ENCODE peak calls at places on chromosomes 12 and 14, in six cellular contexts. H is HCT116, U is adrenal gland, K is cardiac fibroblast, R is AG10803, Z is astrocyte of the spinal cord. B is an unnamed sample.

GRCh38 chr14:24372701-24373416 is 4.9 kb downstream of the NFATC4 start:
- DNase-seq in U (no peak), Z (no peak), H (no peak), K (peak), R (no peak), B (no peak)

GRCh38 chr12:63093711-63094110 is 57.3 kb downstream of the AVPR1A start:
- DNase-seq in H (no peak), U (no peak), Z (no peak), K (no peak), R (no peak), B (no peak)

GRCh38 chr12:109120557-109120956 is 4.2 kb downstream of the ACACB start:
- DNase-seq in U (no peak), H (no peak), R (no peak), K (no peak), Z (no peak), B (no peak)

GRCh38 chr14:76109087-76109880 is 42.4 kb upstream of the GPATCH2L start:
- DNase-seq in K (no peak), R (peak), U (no peak), H (no peak), Z (no peak), B (no peak)

GRCh38 chr12:10557766-10558165 is 52.1 kb downstream of the EIF2S3B start:
- DNase-seq in Z (no peak), H (no peak), K (no peak), R (no peak), U (no peak), B (no peak)

GRCh38 chr12:38138225-38139221 is 178.1 kb upstream of the ALG10B start:
- DNase-seq in Z (peak), U (peak), H (peak), R (peak), K (peak), B (peak)

GRCh38 chr14:102891556-102891955 is 30.9 kb upstream of the AMN start:
- DNase-seq in K (peak), H (no peak), R (peak), U (no peak), Z (peak), B (no peak)

GRCh38 chr12:39393890-39394289 is 49.0 kb downstream of the KIF21A start:
- DNase-seq in H (no peak), K (no peak), U (no peak), Z (no peak), R (no peak), B (no peak)

GRCh38 chr12:24562761-24563392 is 386.0 kb downstream of the BCAT1 start:
- DNase-seq in R (peak), U (peak), K (peak), Z (peak), H (no peak), B (peak)

GRCh38 chr14:28365510-28365909 is 401.1 kb upstream of the FOXG1 start:
- DNase-seq in H (no peak), U (no peak), Z (no peak), R (no peak), K (no peak), B (no peak)

GRCh38 chr12:70822431-70822830 is 98.1 kb downstream of the PTPRR start:
- DNase-seq in Z (no peak), H (no peak), K (no peak), U (no peak), R (no peak), B (no peak)

GRCh38 chr12:20220339-20220738 is 148.0 kb upstream of the PDE3A start:
- DNase-seq in Z (peak), U (no peak), R (peak), H (peak), K (peak), B (no peak)

GRCh38 chr12:46811185-46811584 is 14.6 kb downstream of the SLC38A4 start:
- DNase-seq in K (no peak), Z (no peak), U (no peak), R (no peak), H (no peak), B (no peak)

GRCh38 chr14:69023035-69023434 is 43.9 kb upstream of the ACTN1 start:
- DNase-seq in H (no peak), Z (no peak), U (no peak), R (no peak), K (no peak), B (no peak)

GRCh38 chr14:90399541-90400444 is 3.0 kb downstream of the CALM1 start:
- DNase-seq in Z (peak), R (peak), U (peak), H (peak), K (peak), B (peak)

GRCh38 chr12:7032990-7033389 is 14.7 kb upstream of the LPCAT3 start:
- DNase-seq in U (no peak), K (no peak), Z (no peak), R (no peak), H (no peak), B (no peak)

GRCh38 chr12:106551410-106551809 is 31.4 kb upstream of the RFX4 start:
- DNase-seq in R (no peak), U (no peak), K (no peak), Z (no peak), H (no peak), B (no peak)

GRCh38 chr14:92610849-92611271 is 97.3 kb downstream of the RIN3 start:
- DNase-seq in U (no peak), Z (no peak), K (no peak), R (no peak), H (no peak), B (no peak)

GRCh38 chr12:17079251-17079909 is 473.4 kb upstream of the LMO3 start:
- DNase-seq in Z (no peak), H (no peak), U (no peak), R (no peak), K (no peak), B (no peak)

GRCh38 chr12:57244306-57244696 is 6.7 kb downstream of the STAC3 start:
- DNase-seq in K (no peak), U (no peak), H (no peak), R (no peak), Z (no peak), B (no peak)

GRCh38 chr12:18703326-18703725 is 34.5 kb downstream of the PLCZ1 start:
- DNase-seq in Z (no peak), R (no peak), U (no peak), K (no peak), H (no peak), B (no peak)

GRCh38 chr12:94558612-94559011 is 91.7 kb downstream of the TMCC3 start:
- DNase-seq in H (no peak), U (no peak), Z (no peak), R (no peak), K (no peak), B (no peak)

GRCh38 chr12:10128687-10129086 is 1.3 kb downstream of the CLEC7A start:
- DNase-seq in Z (no peak), U (no peak), H (no peak), R (no peak), K (no peak), B (no peak)

GRCh38 chr12:124233846-124234620 is 60.9 kb upstream of the RFLNA start:
- DNase-seq in R (peak), H (no peak), Z (peak), U (no peak), K (peak), B (no peak)

GRCh38 chr14:35044939-35045797 is 904 bp upstream of the FAM177A1 start:
- DNase-seq in R (peak), K (peak), U (no peak), H (no peak), Z (no peak), B (no peak)

GRCh38 chr12:55172686-55173085 is 46.5 kb downstream of the OR9K2 start:
- DNase-seq in R (no peak), K (no peak), H (no peak), Z (no peak), U (no peak), B (no peak)

GRCh38 chr12:915090-915489 is 34.4 kb downstream of the RAD52 start:
- DNase-seq in U (no peak), R (no peak), K (no peak), H (no peak), Z (no peak), B (no peak)

GRCh38 chr12:64826234-64826633 is 1.8 kb downstream of the TBC1D30 start:
- DNase-seq in R (peak), U (peak), H (no peak), K (peak), Z (peak), B (peak)

GRCh38 chr12:14327717-14328116 is 37.8 kb upstream of the ATF7IP start:
- DNase-seq in Z (no peak), R (peak), K (peak), H (no peak), U (no peak), B (no peak)

GRCh38 chr14:50797250-50798047 is 33.5 kb downstream of the NIN start:
- DNase-seq in U (no peak), H (no peak), K (no peak), Z (no peak), R (no peak), B (no peak)

GRCh38 chr12:83945871-83946270 is 966.7 kb downstream of the SLC6A15 start:
- DNase-seq in H (peak), R (peak), K (peak), Z (peak), U (no peak), B (no peak)

GRCh38 chr12:57579677-57580465 is 11.1 kb upstream of the PIP4K2C start:
- DNase-seq in Z (no peak), U (no peak), R (no peak), H (no peak), K (peak), B (no peak)

GRCh38 chr14:51868405-51868804 is 8.0 kb downstream of the GNG2 start:
- DNase-seq in R (no peak), U (no peak), Z (no peak), K (no peak), H (no peak), B (no peak)

GRCh38 chr12:56628671-56629458 is 1.3 kb downstream of the BAZ2A start:
- DNase-seq in H (no peak), Z (peak), K (peak), R (peak), U (peak), B (peak)

GRCh38 chr12:47793015-47793681 is 20.1 kb downstream of the SLC48A1 start:
- DNase-seq in R (no peak), Z (no peak), K (no peak), U (no peak), H (no peak), B (no peak)

GRCh38 chr14:95317817-95318343 is 1.8 kb downstream of the CLMN start:
- DNase-seq in R (no peak), Z (no peak), H (no peak), U (no peak), K (no peak), B (no peak)
- H3K4me3 ChIP-seq in R (no peak), Z (no peak), H (no peak), U (no peak), K (no peak), B (no peak)

DNA sequence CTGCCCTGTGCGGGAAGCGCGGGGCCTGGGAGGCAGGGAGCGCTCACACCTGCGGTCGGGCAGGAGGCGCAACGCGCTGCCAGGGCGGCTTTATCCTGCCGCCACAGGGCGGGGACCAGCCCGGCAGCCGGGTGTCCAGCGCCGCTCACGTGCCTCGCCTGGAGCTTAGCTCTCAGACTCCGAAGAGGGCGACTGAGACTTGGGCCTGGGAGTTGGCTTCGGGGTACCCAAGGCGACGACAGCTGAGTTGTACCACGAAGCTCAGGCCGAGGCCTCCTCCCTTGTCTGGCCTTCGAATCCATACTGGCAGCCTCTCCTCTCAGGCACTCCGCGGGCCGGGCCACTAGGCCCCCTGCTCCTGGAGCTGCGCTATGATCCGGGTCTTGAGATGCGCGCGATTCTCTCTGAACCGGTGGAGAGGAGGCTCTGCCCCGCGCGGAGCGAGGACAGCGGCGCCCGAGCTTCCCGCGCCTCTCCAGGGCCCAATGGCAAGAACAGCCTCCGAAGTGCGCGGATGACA is 6.9 kb downstream of the SIX1 start:
- DNase-seq in K (no peak), H (no peak), R (no peak), U (no peak), Z (no peak), B (no peak)
- H3K4me3 ChIP-seq in K (no peak), H (no peak), R (no peak), U (no peak), Z (peak), B (no peak)

GRCh38 chr12:48824112-48824511 is 5.8 kb downstream of the CACNB3 start:
- DNase-seq in K (no peak), Z (no peak), U (no peak), H (no peak), R (no peak), B (no peak)
- H3K4me3 ChIP-seq in K (no peak), Z (no peak), U (no peak), H (no peak), R (no peak), B (no peak)

GRCh38 chr14:105853907-105854599 is 327.7 kb downstream of the TMEM121 start:
- DNase-seq in K (no peak), R (no peak), U (no peak), Z (no peak), H (no peak), B (peak)
- H3K4me3 ChIP-seq in K (no peak), R (no peak), U (no peak), Z (no peak), H (no peak), B (no peak)

B was measured in ovary.